ENCODE peak calls at places on chromosomes 16 and 17, in four cellular contexts. R, T, V and I are unnamed samples.

GRCh38 chr16:89574681-89575246 is 794 bp upstream of the CPNE7 start:
- DNase-seq in T (peak), V (no peak), R (peak), I (peak)

GRCh38 chr16:1079341-1079740 is 6.8 kb downstream of the SSTR5 start:
- DNase-seq in V (no peak), R (no peak), T (no peak), I (no peak)

GRCh38 chr17:9090641-9091096 is 69.4 kb downstream of the NTN1 start:
- DNase-seq in V (no peak), R (no peak), T (no peak), I (no peak)

GRCh38 chr16:58464047-58464915 is 35.7 kb upstream of the NDRG4 start:
- DNase-seq in V (peak), T (no peak), R (no peak), I (no peak)

GRCh38 chr16:50612849-50613198 is 64.6 kb downstream of the NKD1 start:
- DNase-seq in V (no peak), T (no peak), R (no peak), I (no peak)

GRCh38 chr17:44628234-44629188 is 27.8 kb upstream of the MEIOC start:
- DNase-seq in V (peak), R (no peak), T (peak), I (peak)

GRCh38 chr17:63477471-63478440 is 895 bp downstream of the ACE start:
- DNase-seq in V (no peak), T (peak), R (no peak), I (peak)

GRCh38 chr17:32341141-32341856 is 674 bp downstream of the C17orf75 start:
- DNase-seq in T (peak), R (no peak), V (no peak), I (peak)

GRCh38 chr17:13735861-13736260 is 134.1 kb upstream of the HS3ST3A1 start:
- DNase-seq in T (no peak), V (no peak), R (no peak), I (no peak)

GRCh38 chr17:77492446-77493237 is 351.9 kb downstream of the SEC14L1 start:
- DNase-seq in R (no peak), V (no peak), T (no peak), I (no peak)

GRCh38 chr16:1100084-1100800 is 4.2 kb upstream of the C1QTNF8 start:
- DNase-seq in T (no peak), V (no peak), R (no peak), I (no peak)

GRCh38 chr17:9279911-9280310 is 258.6 kb downstream of the NTN1 start:
- DNase-seq in V (no peak), R (no peak), T (no peak), I (no peak)

GRCh38 chr16:65032397-65032796 is 89.5 kb downstream of the CDH11 start:
- DNase-seq in R (no peak), V (no peak), T (no peak), I (no peak)

GRCh38 chr17:4771519-4772234 is at the start of gene TM4SF5:
- DNase-seq in T (no peak), V (no peak), R (no peak), I (no peak)

GRCh38 chr16:57066625-57067024 is 25.8 kb upstream of the CPNE2 start:
- DNase-seq in V (no peak), T (no peak), R (no peak), I (no peak)

GRCh38 chr16:28846933-28847273 is 755 bp upstream of the TUFM start:
- DNase-seq in V (no peak), T (no peak), R (no peak), I (peak)

GRCh38 chr17:50935201-50936124 is 69.3 kb upstream of the TOB1 start:
- DNase-seq in R (no peak), V (peak), T (no peak), I (no peak)

GRCh38 chr17:55654015-55654414 is 68.6 kb downstream of the TMEM100 start:
- DNase-seq in V (no peak), R (no peak), T (no peak), I (no peak)

GRCh38 chr16:89187337-89188063 is 12.8 kb downstream of the SLC22A31 start:
- DNase-seq in R (no peak), V (no peak), T (no peak), I (peak)

GRCh38 chr17:50267074-50267841 is 7.0 kb upstream of the TMEM92 start:
- DNase-seq in R (peak), T (no peak), V (no peak), I (no peak)

GRCh38 chr17:70166571-70166970 is 2.8 kb upstream of the KCNJ2 start:
- DNase-seq in V (no peak), R (no peak), T (peak), I (no peak)

GRCh38 chr16:72355561-72355960 is 183.6 kb upstream of the PMFBP1 start:
- DNase-seq in V (no peak), T (no peak), R (no peak), I (peak)

GRCh38 chr16:57284952-57285263 is 436 bp upstream of the PLLP start:
- DNase-seq in R (no peak), V (no peak), T (no peak), I (no peak)

GRCh38 chr17:80892900-80893603 is 98.6 kb upstream of the CHMP6 start:
- DNase-seq in R (no peak), V (no peak), T (peak), I (peak)

GRCh38 chr17:38673714-38674012 is 1.1 kb downstream of the EPOP start:
- DNase-seq in V (no peak), R (no peak), T (no peak), I (peak)

GRCh38 chr16:81707411-81708321 is 71.4 kb upstream of the PLCG2 start:
- DNase-seq in V (no peak), R (no peak), T (peak), I (no peak)

GRCh38 chr17:6244796-6245195 is 174.6 kb downstream of the WSCD1 start:
- DNase-seq in T (no peak), R (no peak), V (no peak), I (no peak)

GRCh38 chr17:14427914-14428639 is 127.2 kb downstream of the HS3ST3B1 start:
- DNase-seq in R (no peak), T (no peak), V (no peak), I (no peak)

GRCh38 chr16:4846503-4846900 is 586 bp downstream of the GLYR1 start:
- DNase-seq in V (peak), T (peak), R (peak), I (peak)

GRCh38 chr17:72890711-72891110 is 201.8 kb downstream of the SLC39A11 start:
- DNase-seq in T (no peak), V (no peak), R (peak), I (peak)

GRCh38 chr16:87487361-87487924 is 5.4 kb downstream of the ZCCHC14 start:
- DNase-seq in T (no peak), R (peak), V (no peak), I (peak)

GRCh38 chr17:15411556-15412198 is 55.7 kb downstream of the CDRT4 start:
- DNase-seq in V (no peak), R (no peak), T (no peak), I (no peak)

GRCh38 chr16:51393381-51394005 is 242.4 kb upstream of the SALL1 start:
- DNase-seq in T (peak), V (no peak), R (no peak), I (no peak)

DNA sequence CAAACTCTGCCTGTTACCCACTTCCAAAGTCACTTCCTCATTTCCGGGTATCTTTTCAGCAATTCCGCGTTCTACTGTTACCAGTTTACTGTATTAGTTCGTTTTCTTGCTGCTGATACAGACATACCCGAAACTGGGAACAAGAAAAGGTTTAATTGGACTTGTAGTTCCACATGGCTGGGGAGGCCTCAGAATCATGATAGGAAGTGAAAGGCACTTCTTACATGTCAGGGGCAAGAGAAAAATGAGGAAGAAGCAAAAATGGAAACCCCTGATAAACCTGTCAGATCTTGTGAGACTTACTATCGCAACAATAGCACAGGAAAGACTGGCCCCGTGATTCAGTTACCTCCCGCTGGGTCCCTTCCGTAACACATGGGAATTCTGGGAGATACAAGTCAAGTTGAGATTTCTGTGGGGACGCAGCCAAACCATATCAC is 30.9 kb downstream of the PAFAH1B1 start:
- DNase-seq in V (no peak), R (no peak), T (no peak), I (no peak)
- H3K4me3 ChIP-seq in V (no peak), R (no peak), T (no peak), I (no peak)

GRCh38 chr17:40518401-40519088 is 17.1 kb upstream of the TNS4 start:
- DNase-seq in T (no peak), V (no peak), R (no peak), I (no peak)
- H3K4me3 ChIP-seq in T (no peak), V (no peak), R (no peak), I (no peak)

GRCh38 chr16:66925322-66925840 is at the start of gene RRAD:
- DNase-seq in R (peak), T (peak), V (peak), I (peak)

GRCh38 chr16:66926171-66926570 is 836 bp upstream of the RRAD start:
- DNase-seq in R (no peak), T (no peak), V (peak), I (no peak)

GRCh38 chr16:66923247-66923851 is 2.0 kb downstream of the RRAD start:
- DNase-seq in T (no peak), V (peak), R (no peak), I (peak)

GRCh38 chr16:66923866-66924265 is 1.5 kb downstream of the RRAD start:
- DNase-seq in T (no peak), R (no peak), V (no peak), I (no peak)

GRCh38 chr16:66924527-66925321 is 611 bp downstream of the RRAD start:
- DNase-seq in T (no peak), V (no peak), R (peak), I (no peak)
- H3K4me3 ChIP-seq in T (no peak), V (peak), R (peak), I (peak)

GRCh38 chr16:70682239-70683145 is 3.4 kb downstream of the MTSS2 start:
- DNase-seq in T (no peak), V (no peak), R (no peak), I (no peak)

GRCh38 chr16:70685061-70685937 is 554 bp downstream of the MTSS2 start:
- DNase-seq in R (peak), V (no peak), T (no peak), I (peak)

GRCh38 chr16:70685938-70686375 is at the start of gene MTSS2:
- DNase-seq in R (peak), T (peak), V (peak), I (peak)

GRCh38 chr16:70683146-70683944 is 2.5 kb downstream of the MTSS2 start:
- DNase-seq in T (no peak), R (no peak), V (no peak), I (no peak)

GRCh38 chr16:70684146-70685060 is 1.4 kb downstream of the MTSS2 start:
- DNase-seq in T (no peak), V (no peak), R (no peak), I (no peak)
- H3K4me3 ChIP-seq in T (peak), V (peak), R (peak), I (peak)

GRCh38 chr17:46822388-46822921 is 4.0 kb upstream of the WNT3 start:
- DNase-seq in T (no peak), V (no peak), R (peak), I (no peak)
- H3K4me3 ChIP-seq in T (no peak), V (no peak), R (no peak), I (no peak)

GRCh38 chr16:23107117-23107516 is 42.1 kb downstream of the USP31 start:
- DNase-seq in V (no peak), R (no peak), T (no peak), I (no peak)
- H3K4me3 ChIP-seq in V (no peak), R (no peak), T (no peak), I (no peak)

DNA sequence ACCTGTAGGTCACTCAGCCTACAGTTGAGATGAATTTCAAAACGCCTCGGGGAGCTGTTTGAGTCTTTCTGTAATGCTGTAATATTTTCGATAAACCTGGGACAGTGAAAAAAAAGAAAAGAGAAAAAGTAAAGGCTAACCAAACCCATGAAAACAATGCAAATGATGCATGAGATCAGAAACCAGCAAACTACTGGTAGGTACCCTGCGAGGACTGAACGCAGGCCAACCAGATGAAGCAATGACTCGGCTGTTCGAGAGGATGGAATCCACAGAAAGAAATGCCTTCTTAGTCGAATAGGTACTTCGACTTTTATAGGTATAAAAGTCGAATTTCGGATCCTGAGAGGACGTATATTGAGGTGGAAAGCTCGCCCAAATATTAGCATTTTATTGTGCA is 509 bp upstream of the ATAD5 start:
- DNase-seq in T (no peak), R (peak), V (no peak), I (no peak)
- H3K4me3 ChIP-seq in T (peak), R (peak), V (peak), I (peak)

GRCh38 chr17:48627242-48627597 is 1.1 kb upstream of the HOXB9 start:
- DNase-seq in T (no peak), R (no peak), V (no peak), I (no peak)

GRCh38 chr17:48626470-48627241 is 498 bp upstream of the HOXB9 start:
- DNase-seq in T (peak), R (peak), V (no peak), I (peak)

GRCh38 chr17:48628641-48629410 is 2.7 kb upstream of the HOXB9 start:
- DNase-seq in R (no peak), T (no peak), V (no peak), I (no peak)

GRCh38 chr17:48629411-48629759 is 3.2 kb upstream of the HOXB9 start:
- DNase-seq in T (no peak), R (no peak), V (no peak), I (no peak)

GRCh38 chr17:48627625-48628510 is 1.7 kb upstream of the HOXB9 start:
- DNase-seq in R (peak), T (no peak), V (no peak), I (no peak)
- H3K4me3 ChIP-seq in R (peak), T (no peak), V (no peak), I (no peak)